ENCODE peak calls at places on chromosomes 7 and 10, in five cellular contexts. A is pancreas, V is OCI-LY7, K is MM.1S, Y is endodermal cell. C is an unnamed sample. For H3K9me3, the result is how much of the 10 kb centered on the place peaks cover.

GRCh38 chr7:151173386-151174245 is 6.1 kb upstream of the GBX1 start:
- DNase-seq in A (no peak), V (no peak), K (no peak), Y (no peak), C (no peak)

GRCh38 chr10:59557642-59558041 is 152.0 kb downstream of the SLC16A9 start:
- DNase-seq in A (no peak), V (no peak), K (no peak), Y (no peak), C (no peak)

GRCh38 chr10:49651039-49651835 is 28.2 kb upstream of the C10orf53 start:
- DNase-seq in A (no peak), V (no peak), K (no peak), Y (peak), C (no peak)

GRCh38 chr10:112026438-112026837 is 157.1 kb downstream of the GPAM start:
- DNase-seq in A (no peak), V (no peak), K (no peak), Y (peak), C (no peak)

GRCh38 chr10:11684717-11685645 is 57.2 kb upstream of the ECHDC3 start:
- DNase-seq in A (no peak), V (peak), K (peak), Y (peak), C (peak)

GRCh38 chr10:79923145-79923544 is 25.8 kb downstream of the SFTPD start:
- DNase-seq in A (no peak), V (no peak), K (no peak), Y (peak), C (no peak)

GRCh38 chr10:116972136-116972535 is 32.9 kb downstream of the SHTN1 start:
- DNase-seq in A (no peak), V (no peak), K (no peak), Y (no peak), C (no peak)

GRCh38 chr7:116315293-116315692 is 105.0 kb downstream of the TES start:
- DNase-seq in A (no peak), V (no peak), K (no peak), Y (no peak), C (no peak)

GRCh38 chr7:142434666-142435174 is 176.9 kb upstream of the PRSS58 start:
- DNase-seq in A (no peak), V (no peak), K (peak), Y (no peak), C (no peak)

GRCh38 chr7:44240983-44241510 is 40.3 kb downstream of the YKT6 start:
- DNase-seq in A (peak), V (peak), K (peak), Y (peak), C (peak)

GRCh38 chr10:112258407-112258806 is 24.8 kb upstream of the TECTB start:
- DNase-seq in A (no peak), V (no peak), K (no peak), Y (no peak), C (no peak)

GRCh38 chr7:135774284-135774683 is 25.7 kb upstream of the FAM180A start:
- DNase-seq in A (peak), V (no peak), K (no peak), Y (no peak), C (no peak)

GRCh38 chr7:20237464-20238267 is 20.5 kb upstream of the MACC1 start:
- DNase-seq in A (no peak), V (no peak), K (no peak), Y (no peak), C (no peak)

GRCh38 chr7:30459591-30460245 is 18.9 kb downstream of the NOD1 start:
- DNase-seq in A (no peak), V (no peak), K (no peak), Y (no peak), C (no peak)

GRCh38 chr10:62343000-62343399 is 31.2 kb upstream of the ZNF365 start:
- DNase-seq in A (no peak), V (no peak), K (no peak), Y (no peak), C (no peak)

GRCh38 chr10:84375011-84375410 is 46.6 kb downstream of the CCSER2 start:
- DNase-seq in A (peak), V (peak), K (peak), Y (peak), C (no peak)

GRCh38 chr10:118332247-118332646 is 9.9 kb downstream of the FAM204A start:
- DNase-seq in A (no peak), V (no peak), K (peak), Y (no peak), C (no peak)

GRCh38 chr10:30183076-30183402 is 123.7 kb upstream of the JCAD start:
- DNase-seq in A (no peak), V (no peak), K (no peak), Y (no peak), C (no peak)

DNA sequence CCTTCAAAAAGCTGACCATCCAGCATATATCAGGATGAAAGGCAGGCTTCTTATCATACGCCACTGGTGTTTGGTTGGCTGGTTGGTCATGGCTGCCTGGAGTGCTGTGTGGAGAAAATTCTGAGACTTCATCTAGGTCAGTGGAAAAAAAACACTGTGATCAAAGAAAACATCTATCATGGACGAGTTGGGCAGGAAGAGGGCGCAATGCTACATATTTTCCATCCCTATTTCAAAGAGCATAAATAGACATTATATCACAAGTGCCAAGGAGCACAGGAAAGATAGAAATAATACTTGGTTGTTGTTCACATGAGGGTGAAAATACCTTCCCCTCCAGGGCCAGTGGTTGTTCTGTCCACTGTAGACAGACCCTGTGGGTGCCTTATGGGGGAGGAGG is 128.4 kb upstream of the PLPP4 start:
- DNase-seq in A (no peak), V (no peak), K (no peak), Y (no peak), C (no peak)
- TF ChIP-seq CTCF in A (no peak), V (no peak), K (no peak), Y (no peak), C (no peak)

GRCh38 chr7:13713092-13713491 is 276.4 kb downstream of the ETV1 start:
- DNase-seq in A (no peak), V (no peak), K (no peak), Y (no peak), C (no peak)
- H3K9me3 ChIP-seq in A (under half), V (under half), K (under half), Y (under half), C (under half)

GRCh38 chr7:127876393-127876792 is 154.8 kb downstream of the LRRC4 start:
- DNase-seq in A (no peak), V (no peak), K (no peak), Y (no peak), C (no peak)

GRCh38 chr7:127879436-127879835 is 151.8 kb downstream of the LRRC4 start:
- DNase-seq in A (no peak), V (no peak), K (no peak), Y (no peak), C (no peak)

GRCh38 chr7:127880454-127880853 is 150.8 kb downstream of the LRRC4 start:
- DNase-seq in A (no peak), V (no peak), K (no peak), Y (no peak), C (no peak)

GRCh38 chr7:127879942-127880341 is 151.3 kb downstream of the LRRC4 start:
- DNase-seq in A (no peak), V (no peak), K (no peak), Y (no peak), C (no peak)

GRCh38 chr7:127877951-127878350 is 153.3 kb downstream of the LRRC4 start:
- DNase-seq in A (no peak), V (no peak), K (no peak), Y (no peak), C (no peak)
- TF ChIP-seq CTCF in A (no peak), V (no peak), K (no peak), Y (no peak), C (no peak)

GRCh38 chr7:156857757-156858156 is 35.2 kb downstream of the LMBR1 start:
- DNase-seq in A (no peak), V (no peak), K (no peak), Y (no peak), C (no peak)
- H3K9me3 ChIP-seq in A (under half), V (half or more), K (under half), Y (half or more), C (under half)

GRCh38 chr10:101217450-101218281 is 11.6 kb downstream of the LBX1 start:
- DNase-seq in A (peak), V (no peak), K (no peak), Y (peak), C (no peak)
- TF ChIP-seq CTCF in A (no peak), V (no peak), K (peak), Y (peak), C (peak)

GRCh38 chr10:113476191-113476590 is 76.7 kb upstream of the HABP2 start:
- DNase-seq in A (no peak), V (no peak), K (no peak), Y (no peak), C (no peak)
- H3K9me3 ChIP-seq in A (under half), V (under half), K (under half), Y (half or more), C (under half)

GRCh38 chr7:4659551-4660286 is 22.4 kb upstream of the FOXK1 start:
- DNase-seq in A (no peak), V (peak), K (peak), Y (peak), C (no peak)
- TF ChIP-seq CTCF in A (no peak), V (peak), K (no peak), Y (peak), C (peak)

GRCh38 chr7:126501617-126502016 is 751.1 kb downstream of the GRM8 start:
- DNase-seq in A (no peak), V (no peak), K (no peak), Y (no peak), C (no peak)
- H3K9me3 ChIP-seq in A (under half), V (under half), K (under half), Y (under half), C (under half)

C was measured in lower lobe of right lung.